ENCODE peak calls at places on chromosomes 16 and 17, in seven cellular contexts. R is RWPE1, V is endothelial cell of umbilical vein, Y is transverse colon, E is heart right ventricle, S is AG04450, N is A549. A is an unnamed sample.

GRCh38 chr17:329794-330420 is 22.7 kb downstream of the RPH3AL start:
- DNase-seq in S (no peak), E (no peak), N (no peak), R (no peak), V (no peak), Y (no peak), A (peak)

GRCh38 chr17:82923366-82924113 is 83.7 kb upstream of the ZNF750 start:
- DNase-seq in S (no peak), R (no peak), E (no peak), V (no peak), Y (no peak), N (no peak), A (peak)

GRCh38 chr17:77741109-77741508 is 217.4 kb upstream of the TNRC6C start:
- DNase-seq in V (no peak), R (no peak), N (no peak), S (no peak), Y (no peak), E (no peak), A (no peak)

GRCh38 chr17:81831957-81832607 is 1.0 kb downstream of the MCRIP1 start:
- DNase-seq in S (no peak), V (no peak), N (no peak), R (no peak), E (no peak), Y (no peak), A (no peak)

GRCh38 chr16:67279296-67280089 is at the start of gene PLEKHG4:
- DNase-seq in N (peak), S (no peak), V (peak), R (peak), E (peak), Y (peak), A (no peak)

GRCh38 chr17:45958994-45959665 is 39.9 kb upstream of the STH start:
- DNase-seq in E (no peak), Y (no peak), S (no peak), N (no peak), R (no peak), V (no peak), A (no peak)

GRCh38 chr17:58615768-58616659 is 75.8 kb downstream of the TEX14 start:
- DNase-seq in N (no peak), V (no peak), Y (no peak), S (no peak), R (no peak), E (no peak), A (no peak)

GRCh38 chr17:63609820-63610573 is 9.3 kb downstream of the TACO1 start:
- DNase-seq in R (no peak), E (no peak), V (no peak), N (no peak), Y (no peak), S (no peak), A (no peak)

GRCh38 chr16:87365021-87365713 is 18.4 kb downstream of the FBXO31 start:
- DNase-seq in R (no peak), Y (no peak), S (no peak), N (no peak), V (no peak), E (no peak), A (peak)

GRCh38 chr16:53743149-53743566 is 39.2 kb downstream of the FTO start:
- DNase-seq in N (no peak), S (no peak), R (no peak), Y (peak), E (no peak), V (peak), A (no peak)

GRCh38 chr16:24508614-24509013 is 30.8 kb upstream of the RBBP6 start:
- DNase-seq in N (no peak), E (no peak), V (peak), R (peak), Y (no peak), S (peak), A (no peak)

DNA sequence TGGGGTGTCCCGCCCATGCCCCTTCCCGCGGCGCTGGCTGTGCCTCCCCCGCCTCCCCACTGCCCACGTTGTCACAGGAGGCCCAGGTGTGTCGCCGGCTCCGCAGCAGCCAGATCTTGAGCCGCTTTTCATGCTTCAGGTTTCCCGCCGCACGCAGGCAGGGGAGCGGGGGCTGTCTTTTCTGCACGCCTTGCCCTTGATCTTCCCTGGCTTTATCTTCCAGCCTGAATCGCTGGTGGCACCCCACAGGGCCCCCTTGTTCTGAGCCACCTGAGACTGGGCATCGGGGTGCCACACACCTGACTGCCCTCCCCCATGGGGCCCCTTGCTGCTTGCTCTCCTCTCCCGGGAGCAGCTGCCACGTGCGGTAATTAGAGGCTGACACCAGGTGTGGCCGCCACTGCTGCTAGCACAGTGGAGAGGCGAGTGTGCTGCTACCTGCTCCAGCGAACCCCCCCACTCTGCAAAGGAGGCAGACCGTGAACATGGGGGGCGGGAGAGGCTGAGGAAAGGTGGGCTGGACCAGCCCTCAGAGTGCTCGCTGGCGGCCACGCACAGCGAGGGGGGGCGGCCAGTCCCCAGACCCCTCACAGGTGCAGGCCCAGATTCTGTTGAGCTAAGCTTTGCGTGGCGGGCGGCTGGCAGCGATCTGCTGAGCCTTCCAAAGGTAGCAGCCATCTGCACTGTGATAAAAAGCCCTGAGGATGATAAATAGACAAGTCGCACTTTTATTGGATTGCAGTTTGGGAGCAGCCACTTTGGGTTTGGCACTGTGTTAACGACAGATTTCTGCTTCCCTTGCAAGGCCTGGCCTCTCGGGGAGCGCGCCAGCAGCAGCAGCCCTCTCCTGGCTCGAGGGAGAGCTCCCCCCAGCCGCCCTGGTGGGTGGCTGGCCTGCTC is 168.0 kb upstream of the GSE1 start:
- DNase-seq in E (no peak), R (no peak), Y (peak), N (no peak), V (no peak), S (no peak), A (no peak)
- TF ChIP-seq CTCF in E (no peak), R (no peak), Y (no peak), N (no peak), V (no peak), S (no peak), A (no peak)

DNA sequence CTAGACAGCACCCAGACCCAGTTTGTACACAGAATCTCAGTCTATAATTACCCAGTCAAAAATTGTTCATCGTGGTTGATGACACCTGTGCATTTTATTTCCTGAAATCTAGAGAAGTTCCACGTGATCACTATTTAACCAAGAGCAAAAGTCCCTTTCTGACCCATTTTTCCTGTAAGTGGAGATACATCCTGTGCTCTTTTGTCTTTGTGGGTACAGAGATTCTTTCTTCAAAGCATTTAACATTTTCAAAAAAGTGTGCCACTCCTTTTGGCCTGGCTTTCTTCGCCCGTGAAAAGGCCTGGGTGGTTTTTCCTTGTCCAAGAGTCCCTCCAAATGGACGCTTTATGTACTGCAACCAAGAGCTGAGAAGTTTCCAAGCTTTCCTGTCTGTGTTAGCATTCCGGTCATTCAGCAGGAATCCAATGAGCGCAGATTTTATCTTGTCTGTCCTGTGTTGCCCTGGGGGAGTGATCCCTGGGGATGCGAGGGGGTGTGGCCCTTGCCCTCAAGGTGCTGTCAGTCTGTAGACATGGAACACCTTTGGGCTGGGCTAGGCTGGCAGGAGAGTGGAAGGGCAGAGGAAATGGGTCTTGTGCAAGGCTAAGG is 161.1 kb upstream of the CACNG5 start:
- DNase-seq in N (peak), R (peak), V (peak), Y (peak), E (no peak), S (peak), A (no peak)
- TF ChIP-seq CTCF in N (peak), R (peak), V (peak), Y (peak), E (peak), S (peak), A (peak)

GRCh38 chr16:4349332-4349731 is 1.8 kb downstream of the PAM16 start:
- DNase-seq in E (no peak), N (no peak), S (no peak), V (no peak), R (no peak), Y (no peak), A (no peak)

GRCh38 chr16:4350365-4350786 is 745 bp downstream of the PAM16 start:
- DNase-seq in S (no peak), R (no peak), Y (no peak), E (no peak), N (no peak), V (no peak), A (no peak)

GRCh38 chr16:4352843-4353242 is 1.7 kb upstream of the PAM16 start:
- DNase-seq in Y (no peak), S (no peak), R (no peak), V (no peak), N (no peak), E (no peak), A (no peak)

GRCh38 chr16:4351880-4352279 is 759 bp upstream of the PAM16 start:
- DNase-seq in S (no peak), V (no peak), R (peak), N (no peak), E (no peak), Y (no peak), A (no peak)

DNA sequence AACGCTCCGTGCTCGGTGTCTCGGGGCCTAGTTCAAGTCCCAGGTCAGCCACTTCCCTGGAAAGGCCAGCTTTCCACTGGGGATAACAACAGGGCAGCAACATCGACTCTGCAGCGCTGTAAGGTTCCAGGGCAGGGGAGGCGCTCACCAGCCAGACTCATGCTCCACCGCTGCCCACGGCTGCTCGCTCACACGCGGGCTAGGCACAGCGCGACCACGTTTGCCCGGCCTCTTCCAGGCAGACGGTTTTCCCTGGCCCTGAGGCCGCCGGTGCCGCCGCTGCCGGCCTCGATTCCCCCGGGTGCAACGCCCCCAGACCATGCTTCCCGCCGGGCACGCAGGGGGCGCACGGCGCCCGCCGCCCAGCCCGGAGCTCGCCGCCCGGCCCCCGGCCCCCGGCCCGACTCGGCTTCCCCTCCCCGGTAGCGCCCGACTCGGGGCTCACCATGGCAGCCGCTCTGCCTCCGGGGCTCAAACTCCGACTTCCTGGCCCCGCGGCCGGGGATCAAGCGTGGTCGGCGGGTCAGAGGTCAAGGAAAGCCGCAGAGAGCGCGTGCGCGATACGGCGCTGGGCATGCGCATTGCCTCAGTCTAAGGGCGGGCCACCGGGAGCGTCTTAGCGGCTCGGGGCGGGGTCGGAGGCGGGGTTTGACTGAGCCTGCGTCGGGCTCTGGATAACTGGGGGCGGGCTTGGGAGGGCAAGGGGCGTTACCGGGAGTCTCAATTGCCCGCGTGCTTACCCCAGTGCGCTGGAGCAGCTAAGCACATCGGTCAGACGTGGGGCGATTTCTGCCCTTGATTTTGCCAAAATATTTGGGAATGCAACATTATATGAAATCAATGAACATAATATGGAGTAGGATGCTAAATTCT is at the start of gene PAM16:
- DNase-seq in N (peak), V (peak), R (peak), S (peak), E (peak), Y (peak), A (no peak)
- TF ChIP-seq CTCF in N (peak), V (no peak), R (peak), S (peak), E (no peak), Y (no peak), A (peak)

GRCh38 chr17:18951941-18952842 is at the start of gene SLC5A10:
- DNase-seq in Y (no peak), N (peak), S (no peak), V (no peak), R (no peak), E (no peak), A (peak)
- TF ChIP-seq CTCF in Y (no peak), N (no peak), S (peak), V (peak), R (no peak), E (peak), A (peak)

GRCh38 chr17:5708344-5708743 is 124.0 kb upstream of the NLRP1 start:
- DNase-seq in Y (no peak), E (no peak), S (no peak), N (no peak), R (no peak), V (no peak), A (no peak)
- TF ChIP-seq CTCF in Y (no peak), E (no peak), S (no peak), N (no peak), R (no peak), V (no peak), A (no peak)

GRCh38 chr16:88558457-88559442 is 11.5 kb upstream of the ZC3H18 start:
- DNase-seq in E (peak), N (peak), Y (peak), V (peak), R (peak), S (peak), A (no peak)
- TF ChIP-seq CTCF in E (peak), N (peak), Y (peak), V (peak), R (peak), S (peak), A (peak)

GRCh38 chr17:42513686-42514085 is 22.4 kb upstream of the NAGLU start:
- DNase-seq in E (no peak), N (no peak), Y (no peak), V (no peak), S (no peak), R (no peak), A (peak)
- TF ChIP-seq CTCF in E (no peak), N (no peak), Y (no peak), V (no peak), S (no peak), R (no peak), A (no peak)

GRCh38 chr16:55373489-55373832 is 49.5 kb downstream of the IRX6 start:
- DNase-seq in V (no peak), R (no peak), S (no peak), E (no peak), N (no peak), Y (no peak), A (no peak)

GRCh38 chr16:55368205-55368604 is 44.2 kb downstream of the IRX6 start:
- DNase-seq in Y (no peak), S (no peak), N (no peak), R (no peak), V (no peak), E (no peak), A (no peak)

GRCh38 chr16:55369151-55369550 is 45.1 kb downstream of the IRX6 start:
- DNase-seq in V (no peak), S (no peak), E (no peak), R (no peak), Y (no peak), N (no peak), A (no peak)

GRCh38 chr16:55372792-55373488 is 48.9 kb downstream of the IRX6 start:
- DNase-seq in N (no peak), V (no peak), Y (no peak), S (no peak), R (no peak), E (peak), A (no peak)

DNA sequence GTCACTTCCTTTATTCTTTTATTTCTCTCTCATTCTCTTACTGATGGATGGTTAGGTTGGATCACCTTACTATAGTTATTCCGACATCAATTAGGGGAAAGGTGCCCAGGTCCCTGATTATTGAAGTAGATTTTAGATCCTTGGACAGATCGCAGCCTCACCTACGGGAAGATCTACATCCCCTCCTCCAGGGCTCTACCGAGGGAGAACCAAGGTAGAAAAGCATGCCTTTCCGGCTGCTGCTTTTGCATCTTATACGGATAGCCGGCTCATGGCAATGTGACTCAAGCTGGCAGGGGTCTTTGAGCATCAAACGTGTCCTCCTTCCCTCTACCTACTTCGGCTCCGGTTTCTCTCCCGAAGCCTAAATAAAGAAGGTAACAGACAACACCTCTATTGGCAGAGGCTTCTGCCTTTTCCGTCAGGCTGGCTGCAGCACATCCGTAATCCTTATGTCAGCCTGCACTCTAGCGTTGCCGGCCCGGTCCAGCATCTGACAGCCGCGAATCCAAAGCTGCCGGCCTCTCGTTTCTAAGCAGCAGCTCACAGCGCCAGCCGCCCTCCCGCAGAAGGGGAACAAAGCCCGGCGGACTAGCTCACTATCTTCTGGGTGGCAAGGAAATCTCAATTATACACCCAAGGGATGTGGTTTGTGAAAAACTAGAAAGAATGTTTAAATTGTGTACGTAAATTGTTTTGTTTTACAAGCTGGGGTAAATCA is 46.9 kb downstream of the IRX6 start:
- DNase-seq in V (no peak), S (no peak), R (peak), Y (peak), N (peak), E (peak), A (no peak)
- TF ChIP-seq CTCF in V (no peak), S (peak), R (peak), Y (no peak), N (peak), E (peak), A (peak)

GRCh38 chr16:3012828-3013420 is at the start of gene CLDN9:
- DNase-seq in Y (peak), V (no peak), R (no peak), S (no peak), E (no peak), N (no peak), A (no peak)

GRCh38 chr16:3013998-3014690 is 1.4 kb downstream of the CLDN9 start:
- DNase-seq in Y (no peak), E (no peak), S (no peak), R (no peak), V (no peak), N (no peak), A (no peak)

GRCh38 chr16:3012246-3012645 is 477 bp upstream of the CLDN9 start:
- DNase-seq in S (no peak), E (no peak), R (no peak), V (no peak), Y (no peak), N (no peak), A (no peak)

GRCh38 chr16:3014971-3015370 is 2.2 kb downstream of the CLDN9 start:
- DNase-seq in E (no peak), N (no peak), S (no peak), V (no peak), Y (no peak), R (no peak), A (no peak)

DNA sequence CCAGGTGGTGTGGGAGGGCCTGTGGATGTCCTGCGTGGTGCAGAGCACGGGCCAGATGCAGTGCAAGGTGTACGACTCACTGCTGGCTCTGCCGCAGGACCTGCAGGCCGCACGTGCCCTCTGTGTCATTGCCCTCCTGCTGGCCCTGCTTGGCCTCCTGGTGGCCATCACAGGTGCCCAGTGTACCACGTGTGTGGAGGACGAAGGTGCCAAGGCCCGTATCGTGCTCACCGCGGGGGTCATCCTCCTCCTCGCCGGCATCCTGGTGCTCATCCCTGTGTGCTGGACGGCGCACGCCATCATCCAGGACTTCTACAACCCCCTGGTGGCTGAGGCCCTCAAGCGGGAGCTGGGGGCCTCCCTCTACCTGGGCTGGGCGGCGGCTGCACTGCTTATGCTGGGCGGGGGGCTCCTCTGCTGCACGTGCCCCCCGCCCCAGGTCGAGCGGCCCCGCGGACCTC is 798 bp downstream of the CLDN9 start:
- DNase-seq in E (no peak), V (no peak), S (no peak), R (no peak), Y (no peak), N (no peak), A (no peak)
- TF ChIP-seq CTCF in E (no peak), V (no peak), S (no peak), R (no peak), Y (no peak), N (no peak), A (no peak)

GRCh38 chr16:26983426-26983825 is 83.3 kb upstream of the C16orf82 start:
- DNase-seq in R (no peak), V (no peak), S (no peak), Y (no peak), E (no peak), N (no peak), A (no peak)

GRCh38 chr16:26985100-26986065 is 81.3 kb upstream of the C16orf82 start:
- DNase-seq in R (no peak), N (no peak), S (no peak), Y (no peak), E (no peak), V (no peak), A (no peak)

GRCh38 chr16:26992661-26993365 is 73.9 kb upstream of the C16orf82 start:
- DNase-seq in R (no peak), S (no peak), Y (no peak), E (no peak), N (no peak), V (no peak), A (no peak)

GRCh38 chr16:26987631-26988030 is 79.1 kb upstream of the C16orf82 start:
- DNase-seq in E (no peak), N (no peak), S (peak), R (no peak), Y (peak), V (no peak), A (no peak)

GRCh38 chr16:26988186-26988585 is 78.5 kb upstream of the C16orf82 start:
- DNase-seq in V (no peak), E (no peak), R (no peak), Y (no peak), S (no peak), N (no peak), A (no peak)
- TF ChIP-seq CTCF in V (no peak), E (no peak), R (no peak), Y (no peak), S (no peak), N (no peak), A (no peak)

A was measured in chondrocyte.